ENCODE peak calls at places on chromosomes 11 and 22, in five cellular contexts. One of them, this sample, is unnamed.

GRCh38 chr11:96391698-96392307 is 2.0 kb downstream of the JRKL start:
- DNase-seq in GM12865: no peak
- DNase-seq in PC-3: peak; percentile 62
- DNase-seq in OCI-LY7: peak; percentile 5
- DNase-seq in colonic mucosa: no peak
- DNase-seq in this sample: no peak

GRCh38 chr11:91871791-91872190 is 352.8 kb upstream of the FAT3 start:
- DNase-seq in colonic mucosa: peak; percentile 23
- DNase-seq in GM12865: no peak
- DNase-seq in OCI-LY7: no peak
- DNase-seq in PC-3: peak; percentile 74
- DNase-seq in this sample: no peak

GRCh38 chr22:39985383-39986045 is 9.2 kb upstream of the FAM83F start:
- DNase-seq in GM12865: peak; percentile 57
- DNase-seq in OCI-LY7: no peak
- DNase-seq in PC-3: no peak
- DNase-seq in colonic mucosa: peak; percentile 60
- DNase-seq in this sample: no peak

GRCh38 chr11:120339394-120339890 is 3.2 kb downstream of the ARHGEF12 start:
- DNase-seq in OCI-LY7: no peak
- DNase-seq in colonic mucosa: peak; percentile 69
- DNase-seq in GM12865: no peak
- DNase-seq in PC-3: peak; percentile 44
- DNase-seq in this sample: peak; percentile 48

GRCh38 chr11:80443177-80443576 is 1002.3 kb upstream of the TENM4 start:
- DNase-seq in PC-3: no peak
- DNase-seq in GM12865: no peak
- DNase-seq in colonic mucosa: no peak
- DNase-seq in OCI-LY7: no peak
- DNase-seq in this sample: no peak

GRCh38 chr22:26438006-26438405 is 8.9 kb downstream of the ASPHD2 start:
- DNase-seq in colonic mucosa: no peak
- DNase-seq in OCI-LY7: no peak
- DNase-seq in PC-3: no peak
- DNase-seq in GM12865: no peak
- DNase-seq in this sample: no peak

GRCh38 chr22:45534339-45535192 is 31.9 kb downstream of the FBLN1 start:
- DNase-seq in PC-3: no peak
- DNase-seq in OCI-LY7: no peak
- DNase-seq in colonic mucosa: no peak
- DNase-seq in GM12865: no peak
- DNase-seq in this sample: no peak

GRCh38 chr22:26360169-26360885 is 68.7 kb upstream of the ASPHD2 start:
- DNase-seq in GM12865: peak; percentile 76
- DNase-seq in colonic mucosa: peak; percentile 69
- DNase-seq in PC-3: peak; percentile 79
- DNase-seq in OCI-LY7: peak; percentile 70
- DNase-seq in this sample: peak; percentile 74

GRCh38 chr11:36210529-36210928 is 78.7 kb downstream of the COMMD9 start:
- DNase-seq in GM12865: no peak
- DNase-seq in colonic mucosa: no peak
- DNase-seq in PC-3: no peak
- DNase-seq in OCI-LY7: no peak
- DNase-seq in this sample: no peak

DNA sequence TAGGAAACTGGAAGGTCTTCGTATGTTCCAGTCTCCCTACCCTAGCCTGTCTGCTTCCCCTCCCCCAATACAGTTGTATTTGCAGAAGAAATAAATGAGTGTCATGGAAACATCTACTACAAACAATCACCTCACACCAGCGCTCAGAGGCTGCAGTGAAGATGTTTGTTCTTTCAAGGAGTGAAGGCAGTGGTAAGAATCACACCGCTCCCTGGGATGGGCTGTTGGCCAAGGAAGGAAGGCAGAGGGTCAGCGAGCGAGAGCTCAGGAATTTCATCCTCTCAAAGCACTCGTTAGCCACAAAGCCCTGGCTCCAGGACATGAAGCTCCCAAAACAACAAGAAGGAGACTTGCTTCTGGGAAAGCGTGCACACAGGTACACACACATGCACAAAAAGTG is 1.2 kb upstream of the IGSF9B start:
- DNase-seq in PC-3: no peak
- DNase-seq in GM12865: no peak
- DNase-seq in colonic mucosa: no peak
- DNase-seq in OCI-LY7: no peak
- DNase-seq in this sample: no peak
- H3K4me3 ChIP-seq in PC-3: no peak overlapping the region
- H3K4me3 ChIP-seq in GM12865: no peak overlapping the region
- H3K4me3 ChIP-seq in colonic mucosa: peak overlapping the region; percentile 44
- H3K4me3 ChIP-seq in OCI-LY7: no peak overlapping the region
- H3K4me3 ChIP-seq in this sample: peak overlapping the region; percentile 95

DNA sequence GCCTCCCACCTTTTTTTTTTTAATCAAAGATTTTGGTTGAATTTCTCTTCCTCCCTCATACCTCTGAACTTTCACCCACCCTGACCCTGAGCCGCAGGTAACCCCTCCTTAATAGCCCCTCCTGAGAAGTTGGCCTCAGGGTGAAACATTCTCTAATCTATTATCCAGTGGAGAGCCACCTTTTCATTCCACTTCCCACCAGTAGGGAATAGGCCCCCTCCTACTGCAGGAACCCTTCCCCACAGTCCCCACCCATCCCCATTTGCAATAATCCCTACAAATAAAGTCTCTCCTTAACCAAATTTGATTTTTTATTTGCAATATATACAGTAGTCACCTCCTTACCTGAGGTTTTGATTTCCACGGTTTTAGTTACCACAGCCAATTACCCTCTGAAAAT is 2.1 kb upstream of the SLC35F2 start:
- DNase-seq in PC-3: no peak
- DNase-seq in colonic mucosa: no peak
- DNase-seq in GM12865: no peak
- DNase-seq in OCI-LY7: no peak
- DNase-seq in this sample: no peak
- TF ChIP-seq CTCF in PC-3: no peak
- TF ChIP-seq CTCF in colonic mucosa: no peak
- TF ChIP-seq CTCF in GM12865: no peak
- TF ChIP-seq CTCF in OCI-LY7: no peak
- TF ChIP-seq CTCF in this sample: peak; percentile 27

GRCh38 chr11:77668760-77669159 is 31.2 kb upstream of the CLNS1A start:
- DNase-seq in OCI-LY7: no peak
- DNase-seq in colonic mucosa: no peak
- DNase-seq in GM12865: no peak
- DNase-seq in PC-3: peak; percentile 41
- DNase-seq in this sample: no peak

GRCh38 chr11:77677138-77677537 is 39.5 kb upstream of the CLNS1A start:
- DNase-seq in colonic mucosa: no peak
- DNase-seq in OCI-LY7: no peak
- DNase-seq in GM12865: no peak
- DNase-seq in PC-3: no peak
- DNase-seq in this sample: no peak

GRCh38 chr11:77669848-77670511 is 32.4 kb upstream of the CLNS1A start:
- DNase-seq in GM12865: no peak
- DNase-seq in colonic mucosa: no peak
- DNase-seq in PC-3: peak; percentile 68
- DNase-seq in OCI-LY7: no peak
- DNase-seq in this sample: no peak

GRCh38 chr11:77672276-77672675 is 34.7 kb upstream of the CLNS1A start:
- DNase-seq in colonic mucosa: peak; percentile 53
- DNase-seq in GM12865: no peak
- DNase-seq in PC-3: peak; percentile 85
- DNase-seq in OCI-LY7: no peak
- DNase-seq in this sample: no peak
- H3K4me3 ChIP-seq in colonic mucosa: no peak overlapping the region
- H3K4me3 ChIP-seq in GM12865: no peak overlapping the region
- H3K4me3 ChIP-seq in PC-3: no peak overlapping the region
- H3K4me3 ChIP-seq in OCI-LY7: no peak overlapping the region
- H3K4me3 ChIP-seq in this sample: no peak overlapping the region

GRCh38 chr11:62804310-62805043 is 763 bp downstream of the NXF1 start:
- DNase-seq in OCI-LY7: peak; percentile 8
- DNase-seq in GM12865: peak; percentile 46
- DNase-seq in PC-3: peak; percentile 34
- DNase-seq in colonic mucosa: no peak
- DNase-seq in this sample: no peak

GRCh38 chr11:62806611-62807121 is 1.4 kb upstream of the NXF1 start:
- DNase-seq in OCI-LY7: peak; percentile 41
- DNase-seq in GM12865: no peak
- DNase-seq in colonic mucosa: no peak
- DNase-seq in PC-3: no peak
- DNase-seq in this sample: no peak

GRCh38 chr11:62805991-62806441 is 776 bp upstream of the NXF1 start:
- DNase-seq in PC-3: no peak
- DNase-seq in colonic mucosa: peak; percentile 25
- DNase-seq in GM12865: peak; percentile 63
- DNase-seq in OCI-LY7: peak; percentile 52
- DNase-seq in this sample: no peak

GRCh38 chr11:62801071-62801470 is 4.2 kb downstream of the NXF1 start:
- DNase-seq in PC-3: no peak
- DNase-seq in colonic mucosa: no peak
- DNase-seq in GM12865: no peak
- DNase-seq in OCI-LY7: no peak
- DNase-seq in this sample: no peak

DNA sequence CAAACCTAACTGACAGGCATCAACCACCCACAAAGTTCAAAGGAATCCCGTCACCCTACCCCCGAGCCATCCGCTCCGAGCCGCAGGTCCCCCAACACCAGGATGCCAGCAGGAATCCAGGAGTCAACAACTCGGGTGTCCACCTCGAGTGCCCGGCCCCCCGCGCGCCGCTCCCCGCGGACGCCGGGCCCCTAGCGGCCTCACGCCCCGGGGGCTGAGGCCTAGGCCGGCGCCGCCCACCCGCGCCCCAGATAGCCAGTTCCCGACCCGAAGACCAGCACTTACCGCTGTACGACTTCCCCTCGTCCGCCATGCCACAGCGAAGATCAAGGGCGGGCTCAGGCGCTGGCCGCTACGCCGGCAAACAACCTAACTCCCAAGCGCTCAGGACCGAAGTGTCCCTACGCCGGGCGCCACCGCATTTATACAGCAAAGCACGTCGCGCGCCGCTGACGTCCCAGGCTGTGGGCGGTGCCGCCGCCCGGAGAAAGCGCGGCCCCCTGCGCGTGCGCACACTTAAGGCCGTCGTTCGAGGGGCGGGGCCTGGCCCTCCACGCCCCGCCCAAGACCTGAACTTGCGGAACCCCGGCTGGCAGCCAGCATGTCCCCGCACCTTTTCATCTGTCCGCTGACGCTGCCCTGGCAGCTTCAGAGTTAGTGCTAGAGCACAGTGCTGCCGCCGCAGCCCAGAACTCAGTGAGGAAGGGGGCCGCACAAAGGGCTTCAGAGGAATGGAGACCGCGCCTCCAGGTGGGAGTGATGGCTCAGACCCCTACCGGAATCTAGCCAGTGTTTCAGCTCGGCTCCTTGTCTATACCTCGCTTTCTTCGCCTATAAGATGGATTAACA is at the start of gene NXF1:
- DNase-seq in colonic mucosa: peak; percentile 96
- DNase-seq in GM12865: peak; percentile 99
- DNase-seq in PC-3: peak; percentile 99
- DNase-seq in OCI-LY7: peak; percentile 97
- DNase-seq in this sample: peak; percentile 88
- TF ChIP-seq CTCF in colonic mucosa: no peak
- TF ChIP-seq CTCF in GM12865: peak; percentile 3
- TF ChIP-seq CTCF in PC-3: peak; percentile 16
- TF ChIP-seq CTCF in OCI-LY7: peak; percentile 27
- TF ChIP-seq CTCF in this sample: peak; percentile 15